ENCODE peak calls at places on chromosomes 16 and 17, in six cellular contexts. N, O, E, H, C and R are unnamed samples.

GRCh38 chr17:82317394-82318168 is at the start of gene CD7:
- DNase-seq in N (no peak), O (no peak), E (no peak), H (no peak), C (no peak), R (no peak)

GRCh38 chr17:17088104-17088485 is 45.8 kb downstream of the MPRIP start:
- DNase-seq in N (no peak), O (peak; percentile 56), E (no peak), H (no peak), C (no peak), R (no peak)

GRCh38 chr16:67372664-67373063 is 20.6 kb downstream of the TPPP3 start:
- DNase-seq in N (no peak), O (no peak), E (no peak), H (peak; percentile 57), C (peak; percentile 47), R (no peak)

GRCh38 chr17:42844761-42845555 is 578 bp downstream of the AOC2 start:
- DNase-seq in N (no peak), O (no peak), E (no peak), H (no peak), C (no peak), R (no peak)

GRCh38 chr16:85357323-85357722 is 245.1 kb upstream of the CIBAR2 start:
- DNase-seq in N (no peak), O (no peak), E (no peak), H (no peak), C (no peak), R (no peak)

GRCh38 chr16:85948870-85949269 is 49.9 kb downstream of the IRF8 start:
- DNase-seq in N (no peak), O (no peak), E (no peak), H (no peak), C (no peak), R (no peak)

GRCh38 chr16:2919511-2920255 is 8.0 kb downstream of the FLYWCH1 start:
- DNase-seq in N (no peak), O (peak; percentile 83), E (peak; percentile 44), H (peak; percentile 84), C (peak; percentile 74), R (peak; percentile 62)

GRCh38 chr16:53598513-53599266 is 95.7 kb upstream of the AKTIP start:
- DNase-seq in N (no peak), O (no peak), E (no peak), H (no peak), C (no peak), R (no peak)

GRCh38 chr17:31596382-31597323 is 205.2 kb downstream of the RAB11FIP4 start:
- DNase-seq in N (peak; percentile 54), O (peak; percentile 91), E (no peak), H (no peak), C (peak; percentile 32), R (no peak)

GRCh38 chr17:7853693-7854043 is 1.2 kb upstream of the TMEM88 start:
- DNase-seq in N (no peak), O (peak; percentile 67), E (no peak), H (no peak), C (peak; percentile 63), R (no peak)

GRCh38 chr16:59690216-59690615 is 956.1 kb upstream of the GOT2 start:
- DNase-seq in N (no peak), O (no peak), E (no peak), H (no peak), C (no peak), R (no peak)

GRCh38 chr16:19172098-19172780 is 4.2 kb downstream of the SYT17 start:
- DNase-seq in N (no peak), O (no peak), E (no peak), H (no peak), C (no peak), R (no peak)
- H3K27me3 ChIP-seq in N (peaks cover 16% of the 10 kb centered on the region), O (peaks cover 20% of the 10 kb centered on the region), E (no peaks in the 10 kb centered on the region), H (peaks cover 15% of the 10 kb centered on the region), C (peaks cover 23% of the 10 kb centered on the region), R (no peaks in the 10 kb centered on the region)

DNA sequence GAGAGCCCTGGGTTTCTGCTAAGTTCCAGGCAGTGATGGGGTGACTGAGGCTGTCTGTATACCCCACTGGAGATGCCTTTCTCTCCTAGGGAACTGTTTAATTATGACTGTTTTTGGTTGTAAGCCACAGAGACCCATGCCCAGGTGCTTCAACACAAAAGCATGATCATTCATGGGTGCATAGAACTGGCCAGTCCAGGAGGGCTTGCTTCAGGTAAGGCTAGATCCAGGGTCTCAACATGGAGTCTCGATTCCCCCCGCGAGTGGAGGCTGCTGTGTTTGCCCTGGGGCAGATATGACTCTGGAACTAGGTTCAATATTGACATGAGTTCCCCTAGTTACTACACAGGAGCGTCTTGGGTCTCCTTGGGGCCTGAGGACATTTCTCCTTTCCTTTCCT is 17.8 kb downstream of the NAGPA start:
- DNase-seq in N (no peak), O (no peak), E (no peak), H (no peak), C (no peak), R (no peak)
- H3K4me1 ChIP-seq in N (no peaks in the 10 kb centered on the region), O (no peaks in the 10 kb centered on the region), E (no peaks in the 10 kb centered on the region), H (no peaks in the 10 kb centered on the region), C (no peaks in the 10 kb centered on the region), R (no peaks in the 10 kb centered on the region)

GRCh38 chr17:75039238-75039637 is 7.5 kb downstream of the ATP5PD start:
- DNase-seq in N (no peak), O (no peak), E (no peak), H (no peak), C (no peak), R (no peak)
- TF ChIP-seq POLR2AphosphoS5 in N (no peak), O (no peak), E (no peak), H (no peak), C (no peak), R (no peak)

GRCh38 chr17:52647411-52647810 is 488.9 kb upstream of the CA10 start:
- DNase-seq in N (no peak), O (no peak), E (no peak), H (no peak), C (no peak), R (no peak)
- H3K27me3 ChIP-seq in N (no peaks in the 10 kb centered on the region), O (no peaks in the 10 kb centered on the region), E (no peaks in the 10 kb centered on the region), H (no peaks in the 10 kb centered on the region), C (no peaks in the 10 kb centered on the region), R (no peaks in the 10 kb centered on the region)

GRCh38 chr17:6753565-6753964 is 2.3 kb upstream of the XAF1 start:
- DNase-seq in N (no peak), O (no peak), E (no peak), H (no peak), C (no peak), R (no peak)

GRCh38 chr17:6755731-6756184 is at the start of gene XAF1:
- DNase-seq in N (no peak), O (peak; percentile 68), E (peak; percentile 25), H (no peak), C (no peak), R (peak; percentile 46)

GRCh38 chr17:6752068-6752909 is 3.6 kb upstream of the XAF1 start:
- DNase-seq in N (no peak), O (peak; percentile 80), E (no peak), H (no peak), C (no peak), R (no peak)

GRCh38 chr17:6755281-6755680 is 565 bp upstream of the XAF1 start:
- DNase-seq in N (no peak), O (peak; percentile 76), E (no peak), H (peak; percentile 36), C (no peak), R (no peak)

DNA sequence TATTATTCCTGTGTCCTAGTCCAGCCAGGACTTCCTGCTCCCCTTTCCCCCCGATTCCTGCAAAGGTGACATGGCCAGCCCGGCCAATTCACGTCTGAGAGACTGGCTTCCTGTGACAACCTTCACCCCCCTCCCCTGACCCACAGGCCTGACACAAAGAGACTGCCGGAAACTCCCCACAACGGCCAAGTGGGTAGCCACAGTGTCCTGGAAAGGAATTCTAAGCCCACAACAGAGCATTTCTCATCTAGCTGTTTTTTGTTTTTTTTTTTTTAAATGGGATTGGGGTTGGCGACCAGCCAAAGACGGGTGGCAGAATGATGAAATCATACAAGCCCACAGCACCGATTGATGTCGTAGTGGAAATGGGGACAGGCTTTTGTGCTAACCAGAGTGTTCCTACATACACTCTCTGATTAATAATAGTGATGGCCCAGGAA is 2.8 kb upstream of the XAF1 start:
- DNase-seq in N (no peak), O (peak; percentile 80), E (no peak), H (no peak), C (peak; percentile 56), R (no peak)
- H3K4me1 ChIP-seq in N (peaks cover 4% of the 10 kb centered on the region), O (peaks cover 14% of the 10 kb centered on the region), E (no peaks in the 10 kb centered on the region), H (peaks cover 4% of the 10 kb centered on the region), C (peaks cover 18% of the 10 kb centered on the region), R (peaks cover 48% of the 10 kb centered on the region)

GRCh38 chr16:56755038-56755437 is 25.1 kb downstream of the NUP93 start:
- DNase-seq in N (no peak), O (no peak), E (no peak), H (no peak), C (no peak), R (no peak)

GRCh38 chr16:56749806-56750491 is 20.0 kb downstream of the NUP93 start:
- DNase-seq in N (no peak), O (no peak), E (no peak), H (no peak), C (no peak), R (no peak)

GRCh38 chr16:56758432-56758831 is 28.5 kb downstream of the NUP93 start:
- DNase-seq in N (no peak), O (no peak), E (no peak), H (no peak), C (no peak), R (no peak)

GRCh38 chr16:56748826-56749225 is 18.9 kb downstream of the NUP93 start:
- DNase-seq in N (no peak), O (no peak), E (no peak), H (no peak), C (no peak), R (no peak)

DNA sequence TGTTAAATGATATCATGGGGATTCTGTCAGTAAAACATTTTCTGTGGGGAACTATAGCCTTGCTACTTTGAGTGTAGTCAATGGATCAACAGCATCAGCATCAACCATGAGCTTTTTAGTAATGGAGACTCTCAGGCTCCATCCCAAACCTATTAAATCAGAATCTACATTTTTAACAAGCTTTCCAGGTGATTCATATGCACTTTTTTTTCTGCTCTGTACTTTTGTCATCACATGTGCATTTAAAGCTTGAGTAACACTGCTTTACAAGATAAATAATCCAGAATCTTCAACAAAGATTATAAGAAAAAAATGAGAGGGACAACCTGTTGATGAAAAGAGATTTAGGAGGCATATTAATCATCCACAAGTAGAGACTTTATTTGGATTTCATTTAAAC is 23.5 kb downstream of the NUP93 start:
- DNase-seq in N (no peak), O (no peak), E (no peak), H (no peak), C (no peak), R (no peak)
- TF ChIP-seq POLR2AphosphoS5 in N (no peak), O (no peak), E (no peak), H (no peak), C (no peak), R (no peak)

DNA sequence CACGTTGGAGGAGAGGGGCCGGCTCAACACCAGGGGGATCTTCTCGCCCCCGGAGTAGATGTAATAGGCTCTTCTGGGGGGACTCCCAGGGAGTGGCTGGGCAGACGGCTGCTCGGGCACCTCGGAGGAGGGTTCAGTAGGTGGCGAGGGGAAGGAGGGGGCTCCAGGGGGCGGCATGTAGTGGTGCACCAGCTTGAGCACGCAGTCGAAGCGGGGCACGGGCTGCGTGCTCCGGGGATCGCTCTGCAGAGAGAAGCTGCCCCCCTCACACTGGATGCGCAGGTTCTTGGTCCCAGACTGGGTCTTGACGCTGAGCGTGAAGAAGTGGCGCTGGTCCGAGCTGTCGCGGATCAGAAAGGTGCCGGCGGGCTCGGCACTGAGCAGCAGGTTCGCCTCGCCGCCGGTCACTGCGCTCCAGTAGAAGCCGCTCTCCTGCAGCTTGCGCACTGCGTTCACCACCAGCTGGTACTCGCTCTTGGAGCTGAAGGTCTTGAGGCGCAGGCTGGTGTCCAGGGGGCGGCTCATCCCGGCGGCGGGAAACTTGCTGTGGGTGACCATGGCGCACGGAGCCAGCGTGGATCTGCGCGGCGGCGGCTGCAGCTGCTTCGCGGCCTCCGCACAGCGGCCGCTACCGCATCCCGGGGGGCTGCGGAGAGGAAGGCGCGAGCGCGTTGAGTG is 1.2 kb downstream of the SOCS3 start:
- DNase-seq in N (no peak), O (no peak), E (no peak), H (peak; percentile 82), C (peak; percentile 67), R (peak; percentile 48)
- H3K27me3 ChIP-seq in N (peaks cover 21% of the 10 kb centered on the region), O (no peaks in the 10 kb centered on the region), E (no peaks in the 10 kb centered on the region), H (no peaks in the 10 kb centered on the region), C (peaks cover 34% of the 10 kb centered on the region), R (no peaks in the 10 kb centered on the region)